ENCODE peak calls at places on chromosomes 7 and 10, in four cellular contexts. E, V, M and D are unnamed samples.

GRCh38 chr7:7201583-7202374 is 19.4 kb downstream of the C1GALT1 start:
- DNase-seq in E (no peak), V (peak), M (no peak), D (no peak)

GRCh38 chr10:49601857-49602256 is 8.3 kb upstream of the SLC18A3 start:
- DNase-seq in E (no peak), V (no peak), M (no peak), D (no peak)

GRCh38 chr10:68434657-68435056 is 27.6 kb upstream of the RUFY2 start:
- DNase-seq in E (no peak), V (no peak), M (no peak), D (no peak)

GRCh38 chr7:98423043-98423442 is 22.2 kb upstream of the BAIAP2L1 start:
- DNase-seq in E (peak), V (no peak), M (peak), D (peak)

GRCh38 chr10:78742730-78743615 is 325.8 kb upstream of the ZMIZ1 start:
- DNase-seq in E (no peak), V (no peak), M (peak), D (peak)

GRCh38 chr10:120508393-120508792 is 51.4 kb downstream of the PLPP4 start:
- DNase-seq in E (no peak), V (no peak), M (no peak), D (no peak)

GRCh38 chr7:158067931-158068482 is 519.6 kb downstream of the PTPRN2 start:
- DNase-seq in E (no peak), V (no peak), M (no peak), D (no peak)

GRCh38 chr10:48414778-48415177 is 108.3 kb downstream of the MAPK8 start:
- DNase-seq in E (no peak), V (no peak), M (no peak), D (no peak)

GRCh38 chr10:29895436-29895835 is 163.9 kb downstream of the JCAD start:
- DNase-seq in E (no peak), V (peak), M (no peak), D (peak)

GRCh38 chr7:388023-388355 is 98.0 kb downstream of the FOXL3 start:
- DNase-seq in E (no peak), V (peak), M (no peak), D (no peak)

GRCh38 chr7:142887282-142888015 is 1.9 kb upstream of the TRPV6 start:
- DNase-seq in E (no peak), V (no peak), M (no peak), D (no peak)

GRCh38 chr7:80316811-80317210 is 182.2 kb downstream of the GNAI1 start:
- DNase-seq in E (no peak), V (no peak), M (no peak), D (no peak)

GRCh38 chr10:660980-661890 is 28.2 kb downstream of the DIP2C start:
- DNase-seq in E (no peak), V (no peak), M (peak), D (no peak)

GRCh38 chr10:128068398-128069285 is 57.6 kb downstream of the MKI67 start:
- DNase-seq in E (no peak), V (no peak), M (no peak), D (no peak)

GRCh38 chr10:128242641-128243040 is 116.4 kb upstream of the MKI67 start:
- DNase-seq in E (no peak), V (peak), M (no peak), D (peak)

GRCh38 chr7:151420144-151420543 is 10.3 kb upstream of the WDR86 start:
- DNase-seq in E (no peak), V (no peak), M (no peak), D (no peak)

GRCh38 chr7:123169065-123169464 is 30.7 kb downstream of the SLC13A1 start:
- DNase-seq in E (no peak), V (no peak), M (no peak), D (no peak)

GRCh38 chr7:39357648-39358047 is 208.6 kb upstream of the YAE1 start:
- DNase-seq in E (peak), V (peak), M (no peak), D (no peak)

GRCh38 chr10:131580674-131581073 is 269.2 kb upstream of the TCERG1L start:
- DNase-seq in E (no peak), V (no peak), M (no peak), D (no peak)

GRCh38 chr10:119404719-119405504 is 137.6 kb downstream of the RGS10 start:
- DNase-seq in E (no peak), V (no peak), M (no peak), D (no peak)

GRCh38 chr10:90742189-90742588 is 115.7 kb downstream of the HTR7 start:
- DNase-seq in E (no peak), V (no peak), M (no peak), D (no peak)

GRCh38 chr10:470339-471003 is 219.0 kb downstream of the DIP2C start:
- DNase-seq in E (no peak), V (no peak), M (no peak), D (no peak)

GRCh38 chr10:5356479-5356763 is 8.3 kb upstream of the UCN3 start:
- DNase-seq in E (no peak), V (no peak), M (no peak), D (no peak)

GRCh38 chr7:28423919-28424514 is 11.7 kb downstream of the CREB5 start:
- DNase-seq in E (no peak), V (no peak), M (no peak), D (no peak)

GRCh38 chr10:76550806-76551205 is 1086.8 kb downstream of the KCNMA1 start:
- DNase-seq in E (no peak), V (no peak), M (no peak), D (no peak)

GRCh38 chr10:14397069-14397468 is 66.3 kb upstream of the FRMD4A start:
- DNase-seq in E (no peak), V (no peak), M (no peak), D (peak)

DNA sequence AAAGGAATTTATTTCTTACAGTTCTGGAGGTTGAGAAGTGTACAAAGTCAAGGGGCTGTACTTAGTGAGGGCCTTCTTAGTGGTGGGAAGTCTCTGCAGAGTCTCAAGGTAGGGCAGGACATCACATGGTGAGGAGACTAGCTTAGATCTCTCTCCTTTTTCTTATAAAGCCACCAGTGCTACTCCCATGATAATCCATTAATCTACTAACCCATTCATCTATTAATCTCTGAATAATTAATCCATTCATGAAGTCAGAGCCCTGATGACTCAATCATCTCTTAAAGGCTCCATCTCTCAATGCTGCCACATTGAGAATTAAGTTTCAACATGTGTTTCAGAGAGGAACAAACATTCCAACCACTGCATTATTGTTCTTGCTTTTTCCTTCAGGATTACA is 64.4 kb upstream of the CSTF2T start:
- DNase-seq in E (no peak), V (no peak), M (no peak), D (no peak)
- TF ChIP-seq FOXJ3 in E (no peak), V (no peak), M (no peak), D (no peak)

DNA sequence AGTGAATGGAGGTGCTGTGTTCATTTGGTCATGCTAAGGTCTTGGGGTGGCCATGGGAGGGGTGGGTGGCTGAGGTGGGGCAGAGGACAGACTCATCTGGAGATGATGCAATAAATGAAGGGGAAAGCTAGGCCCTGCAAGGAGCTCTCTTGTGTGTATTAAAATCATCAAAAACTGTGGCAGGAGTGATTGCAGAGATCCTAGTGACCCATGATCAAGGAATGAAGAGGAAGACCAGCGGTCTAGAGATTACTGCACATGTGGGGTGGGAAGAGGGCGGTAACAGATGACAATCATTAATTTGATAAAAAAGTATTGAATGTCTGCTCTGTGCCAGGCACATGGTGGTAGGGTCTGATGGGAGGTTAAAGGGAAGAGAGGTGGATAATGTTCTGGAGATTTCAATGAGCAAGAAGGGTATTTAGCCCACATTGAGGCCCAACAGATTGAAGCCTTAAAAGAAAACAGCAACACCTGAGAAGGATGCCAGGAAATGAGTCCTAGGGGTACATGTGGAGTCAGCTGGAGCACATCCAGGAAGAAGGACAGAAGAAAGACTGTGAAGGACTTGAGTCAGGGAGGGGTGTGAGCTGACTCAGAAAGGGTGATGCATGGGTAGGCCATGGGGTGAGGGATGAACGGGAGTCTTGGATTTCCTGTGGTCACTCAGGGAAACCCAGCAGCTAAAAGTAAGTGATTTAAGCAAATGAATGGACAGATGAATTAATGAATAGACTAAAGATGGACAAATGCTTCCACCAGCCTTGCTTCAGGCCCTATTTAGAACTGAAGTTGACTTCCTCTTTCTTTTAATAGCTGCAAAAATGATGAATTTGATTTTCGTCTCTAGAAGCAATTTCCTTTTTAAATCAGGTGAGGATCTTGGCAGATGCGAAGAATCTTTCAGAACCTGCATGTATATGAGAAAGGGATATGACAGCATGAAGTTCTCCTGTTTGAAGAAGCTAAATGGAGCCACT is 83.1 kb upstream of the IGFBP3 start:
- DNase-seq in E (no peak), V (no peak), M (no peak), D (no peak)
- TF ChIP-seq FOXJ3 in E (no peak), V (no peak), M (no peak), D (no peak)

DNA sequence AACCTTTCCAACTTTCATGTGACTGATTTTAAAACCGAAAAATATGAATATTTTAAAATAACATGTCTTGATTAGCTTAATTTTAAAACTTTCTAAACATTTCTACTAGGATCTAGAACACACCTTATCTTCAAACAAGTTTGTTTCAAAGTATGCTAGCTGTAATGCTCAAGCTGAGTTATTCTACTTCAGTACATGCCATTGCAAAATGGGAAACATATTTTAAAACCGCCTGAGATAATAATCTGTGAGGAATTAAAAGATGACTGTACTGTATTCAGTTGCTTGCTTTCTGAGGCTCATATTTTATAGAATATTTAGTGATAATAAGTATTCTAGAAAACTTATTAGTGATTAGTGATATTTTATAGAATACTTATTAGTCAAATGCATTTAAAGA is 99.6 kb downstream of the LMBR1 start:
- DNase-seq in E (no peak), V (no peak), M (no peak), D (no peak)
- TF ChIP-seq FOXJ3 in E (no peak), V (no peak), M (no peak), D (no peak)

DNA sequence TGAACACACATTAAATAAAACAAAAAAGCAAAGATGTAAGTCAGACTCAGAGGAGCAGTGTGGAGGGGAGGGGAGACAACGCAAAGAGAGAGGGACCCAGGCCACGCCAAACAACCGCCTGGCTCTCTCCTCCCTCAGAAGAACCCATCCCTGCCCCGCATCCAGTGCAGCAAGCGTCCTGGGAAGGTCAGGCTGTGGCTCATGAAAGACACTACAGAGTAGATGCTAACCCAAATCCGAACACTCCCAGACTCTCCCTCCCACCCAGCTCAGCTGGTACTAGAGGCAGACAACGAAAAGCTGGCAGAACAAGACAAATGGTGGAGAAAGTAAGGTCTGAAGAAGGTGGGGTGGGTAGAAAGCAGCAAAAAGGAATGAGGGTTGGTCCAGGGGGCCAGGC is 39.0 kb downstream of the KCNMA1 start:
- DNase-seq in E (no peak), V (no peak), M (no peak), D (no peak)
- TF ChIP-seq FOXJ3 in E (no peak), V (no peak), M (no peak), D (no peak)

GRCh38 chr10:23994459-23995046 is 214.4 kb upstream of the KIAA1217 start:
- DNase-seq in E (peak), V (peak), M (peak), D (peak)
- TF ChIP-seq FOXJ3 in E (no peak), V (no peak), M (no peak), D (no peak)